ENCODE peak calls at places on chromosomes 1 and 21, in seven cellular contexts. S is fibroblast of lung, U is K562, R is mammary epithelial cell, A is MM.1S, W is hepatocyte, C is HCT116. X is an unnamed sample.

GRCh38 chr21:38804617-38805281 is 980 bp upstream of the ETS2 start:
- DNase-seq in U (peak; percentile 70), C (peak; percentile 40), W (peak; percentile 88), R (no peak), S (peak; percentile 69), A (peak; percentile 26), X (peak; percentile 68)

GRCh38 chr1:3945222-3945621 is 45.1 kb upstream of the C1orf174 start:
- DNase-seq in R (no peak), C (no peak), W (no peak), S (no peak), A (no peak), U (no peak), X (no peak)

GRCh38 chr1:242546849-242547724 is 22.6 kb upstream of the PLD5 start:
- DNase-seq in C (no peak), A (no peak), R (peak; percentile 39), U (no peak), S (no peak), W (no peak), X (no peak)

GRCh38 chr1:17012775-17013501 is 1.2 kb upstream of the ATP13A2 start:
- DNase-seq in W (no peak), A (no peak), C (no peak), S (peak; percentile 58), R (peak; percentile 24), U (no peak), X (no peak)

GRCh38 chr1:67956096-67956495 is 94.3 kb downstream of the DIRAS3 start:
- DNase-seq in S (peak; percentile 86), W (no peak), R (no peak), A (no peak), C (no peak), U (no peak), X (no peak)

GRCh38 chr1:163922743-163923186 is 601.0 kb downstream of the NUF2 start:
- DNase-seq in R (no peak), W (no peak), C (no peak), A (no peak), U (no peak), S (no peak), X (peak; percentile 13)

GRCh38 chr1:116375884-116376733 is 3.1 kb downstream of the ATP1A1 start:
- DNase-seq in U (no peak), S (peak; percentile 84), W (peak; percentile 87), R (peak; percentile 97), C (peak; percentile 68), A (no peak), X (peak; percentile 72)

GRCh38 chr1:32742132-32742947 is 39.8 kb upstream of the SYNC start:
- DNase-seq in S (no peak), R (peak; percentile 58), C (no peak), U (peak; percentile 66), A (no peak), W (peak; percentile 67), X (no peak)

GRCh38 chr1:193747579-193747978 is 561.2 kb upstream of the B3GALT2 start:
- DNase-seq in W (no peak), S (peak; percentile 77), C (no peak), U (no peak), R (peak; percentile 9), A (no peak), X (no peak)

GRCh38 chr1:223460566-223461189 is 67.5 kb downstream of the CCDC185 start:
- DNase-seq in W (no peak), C (no peak), U (no peak), S (no peak), A (no peak), R (no peak), X (no peak)

GRCh38 chr1:7678491-7679158 is 92.5 kb upstream of the VAMP3 start:
- DNase-seq in A (no peak), C (no peak), U (no peak), S (no peak), W (peak; percentile 38), R (no peak), X (no peak)

GRCh38 chr1:3306583-3307285 is 147.7 kb upstream of the ARHGEF16 start:
- DNase-seq in A (no peak), R (no peak), S (peak; percentile 91), W (no peak), C (no peak), U (no peak), X (no peak)

GRCh38 chr1:183385746-183386145 is 32.4 kb downstream of the NMNAT2 start:
- DNase-seq in U (no peak), A (no peak), W (no peak), S (no peak), R (no peak), C (no peak), X (no peak)

DNA sequence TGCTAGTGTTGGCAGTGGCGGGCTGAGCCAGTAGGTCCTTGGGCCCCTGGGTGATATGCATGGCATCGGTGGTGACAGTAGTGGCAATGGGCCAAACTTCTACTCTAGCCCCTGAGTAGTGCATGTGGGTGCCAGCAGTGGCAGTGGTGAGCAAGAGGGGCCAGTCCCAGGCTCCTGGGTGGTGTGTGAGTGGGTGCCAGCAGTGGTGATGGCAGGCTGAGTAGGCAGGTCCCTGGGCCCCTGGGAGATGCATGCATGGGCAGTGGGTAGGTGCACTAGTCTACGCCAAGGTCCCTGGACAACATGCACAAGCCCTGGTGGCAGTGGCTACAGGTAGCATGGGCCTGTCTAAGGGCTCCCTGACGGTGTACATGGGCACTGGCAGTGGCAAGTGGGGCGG is 24.6 kb upstream of the TTC22 start:
- DNase-seq in W (no peak), U (no peak), R (no peak), C (no peak), S (no peak), A (no peak), X (no peak)
- H3K9me3 ChIP-seq in W (peaks cover 9% of the 10 kb centered on the region), U (no peaks in the 10 kb centered on the region), R (peaks cover 3% of the 10 kb centered on the region), C (no peaks in the 10 kb centered on the region), S (no peaks in the 10 kb centered on the region), A (no peaks in the 10 kb centered on the region), X (peaks cover 14% of the 10 kb centered on the region)

DNA sequence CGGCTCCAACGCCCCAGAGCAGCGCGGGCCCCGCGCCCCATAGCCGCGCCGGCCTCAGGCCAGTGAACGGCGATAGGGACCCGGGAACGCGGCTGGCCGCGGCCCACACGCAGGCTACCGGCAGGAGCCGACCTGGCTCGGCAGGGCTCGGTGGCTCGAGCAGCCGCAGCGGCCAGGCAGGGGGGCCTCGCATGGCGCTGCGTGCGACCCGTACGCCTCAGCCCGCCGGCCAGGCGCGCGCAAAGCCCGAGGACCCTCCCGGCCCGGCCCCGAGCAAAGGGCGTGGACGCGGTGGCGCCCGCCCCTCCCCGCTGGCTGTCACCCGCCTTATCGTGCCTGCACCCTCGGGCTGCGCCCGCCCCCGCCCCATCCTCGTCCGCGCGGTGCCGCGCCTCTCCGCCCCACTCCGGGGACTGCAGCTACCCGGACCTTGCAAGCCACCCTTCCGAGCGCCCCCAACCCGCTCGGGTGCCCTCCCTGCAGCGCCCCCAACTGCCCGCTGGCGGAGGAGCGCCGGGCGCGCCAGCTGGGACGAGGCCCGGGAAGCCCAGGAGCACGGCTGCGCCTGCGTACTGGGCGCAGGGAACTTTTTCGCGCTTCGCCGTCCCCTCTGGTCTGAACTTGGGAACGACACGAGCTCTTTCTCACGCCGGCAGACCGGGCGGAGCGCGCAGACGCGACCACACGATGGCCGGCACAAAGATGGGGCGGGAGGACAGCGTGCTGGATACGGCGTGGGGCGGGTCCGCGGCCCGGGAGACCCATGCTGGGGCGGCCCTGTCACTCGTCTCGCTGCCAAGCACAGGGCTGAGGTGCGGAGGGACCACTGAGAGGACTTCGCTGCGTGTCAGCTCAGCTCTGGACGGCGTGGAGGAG is at the start of gene ABCB10:
- DNase-seq in A (peak; percentile 100), R (peak; percentile 96), W (peak; percentile 99), C (peak; percentile 95), S (peak; percentile 96), U (peak; percentile 97), X (peak; percentile 98)
- TF ChIP-seq EZH2 in A (no peak), R (no peak), W (no peak), C (no peak), S (no peak), U (no peak), X (no peak)

GRCh38 chr1:248787430-248787829 is 31.9 kb upstream of the LYPD8 start:
- DNase-seq in R (no peak), C (no peak), U (no peak), A (peak; percentile 40), S (no peak), W (no peak), X (no peak)
- H3K9me3 ChIP-seq in R (peaks cover 2% of the 10 kb centered on the region), C (no peaks in the 10 kb centered on the region), U (no peaks in the 10 kb centered on the region), A (no peaks in the 10 kb centered on the region), S (no peaks in the 10 kb centered on the region), W (no peaks in the 10 kb centered on the region), X (no peaks in the 10 kb centered on the region)

GRCh38 chr1:57363165-57363564 is 60.7 kb downstream of the DAB1 start:
- DNase-seq in S (no peak), A (no peak), C (no peak), R (no peak), W (no peak), U (no peak), X (no peak)
- TF ChIP-seq EZH2 in S (no peak), A (no peak), C (no peak), R (no peak), W (no peak), U (no peak), X (no peak)

DNA sequence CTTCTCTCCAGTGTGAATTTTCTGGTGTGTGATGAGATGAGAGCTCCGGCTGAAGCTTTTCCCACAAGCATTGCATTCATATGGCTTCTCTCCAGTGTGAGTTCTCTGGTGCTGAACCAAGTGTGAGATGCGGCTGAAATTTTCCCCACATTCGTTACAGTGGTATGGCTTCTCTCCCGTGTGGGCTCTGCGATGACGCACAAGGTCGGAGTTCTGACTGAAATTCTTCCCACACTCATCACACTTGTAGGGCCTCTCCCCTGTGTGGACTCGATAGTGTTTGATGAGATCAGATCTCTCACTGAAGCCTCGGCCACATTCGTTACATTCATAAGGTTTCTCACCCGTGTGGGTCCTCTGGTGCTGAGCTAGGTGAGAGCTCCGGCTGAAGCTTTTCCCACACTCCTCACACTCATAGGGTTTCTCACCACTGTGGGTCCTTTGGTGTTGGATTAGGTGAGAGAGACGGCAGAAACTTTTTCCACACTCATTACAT is 7.4 kb downstream of the ZNF436 start:
- DNase-seq in C (no peak), R (no peak), S (peak; percentile 12), A (no peak), W (no peak), U (peak; percentile 8), X (no peak)
- H3K9me3 ChIP-seq in C (peaks cover 50% of the 10 kb centered on the region), R (peaks cover 50% of the 10 kb centered on the region), S (peaks cover 14% of the 10 kb centered on the region), A (no peaks in the 10 kb centered on the region), W (peaks cover 62% of the 10 kb centered on the region), U (peaks cover 45% of the 10 kb centered on the region), X (peaks cover 62% of the 10 kb centered on the region)

DNA sequence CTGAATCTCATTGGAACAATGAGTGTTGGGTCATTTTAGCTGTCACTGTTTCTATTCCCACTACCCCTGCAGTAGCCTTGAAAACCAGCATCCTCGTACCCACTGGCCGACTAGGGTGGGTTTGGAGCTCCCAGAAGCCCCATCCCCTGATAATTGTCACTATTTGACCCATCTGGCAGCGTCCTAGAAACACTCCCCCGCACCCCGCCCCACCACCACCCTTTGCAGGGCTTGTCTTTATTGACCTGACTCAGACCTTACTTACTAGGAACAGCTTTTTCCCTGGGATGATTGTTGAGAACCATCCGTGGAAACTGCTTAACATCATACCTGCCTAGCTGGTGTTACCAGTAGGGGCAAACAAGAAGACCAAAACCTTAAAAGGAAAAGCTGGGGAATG is 28.4 kb upstream of the AGPAT3 start:
- DNase-seq in C (no peak), A (no peak), W (no peak), R (no peak), U (peak; percentile 60), S (no peak), X (no peak)
- TF ChIP-seq EZH2 in C (no peak), A (no peak), W (no peak), R (no peak), U (no peak), S (no peak), X (no peak)

GRCh38 chr1:213561870-213562269 is 425.9 kb upstream of the PROX1 start:
- DNase-seq in C (no peak), S (no peak), R (no peak), W (no peak), U (no peak), A (no peak), X (no peak)
- H3K9me3 ChIP-seq in C (no peaks in the 10 kb centered on the region), S (no peaks in the 10 kb centered on the region), R (no peaks in the 10 kb centered on the region), W (peaks cover 8% of the 10 kb centered on the region), U (no peaks in the 10 kb centered on the region), A (no peaks in the 10 kb centered on the region), X (no peaks in the 10 kb centered on the region)